ENCODE peak calls at places on chromosome 4, in five cellular contexts. One of them, this sample, is unnamed.

GRCh38 chr4:121199742-121200561 is 35.8 kb upstream of the TNIP3 start:
- DNase-seq in adrenal gland: no peak
- DNase-seq in mucosa of descending colon: no peak
- DNase-seq in fibroblast of lung: no peak
- DNase-seq in posterior cingulate gyrus: no peak
- DNase-seq in this sample: no peak

GRCh38 chr4:156615066-156615514 is 356.5 kb downstream of the PDGFC start:
- DNase-seq in fibroblast of lung: peak
- DNase-seq in posterior cingulate gyrus: no peak
- DNase-seq in adrenal gland: no peak
- DNase-seq in mucosa of descending colon: no peak
- DNase-seq in this sample: no peak

GRCh38 chr4:84530449-84530848 is 31.4 kb upstream of the NKX6-1 start:
- DNase-seq in adrenal gland: no peak
- DNase-seq in posterior cingulate gyrus: no peak
- DNase-seq in mucosa of descending colon: no peak
- DNase-seq in fibroblast of lung: peak
- DNase-seq in this sample: no peak

GRCh38 chr4:156547439-156547838 is 424.2 kb downstream of the PDGFC start:
- DNase-seq in adrenal gland: peak
- DNase-seq in posterior cingulate gyrus: no peak
- DNase-seq in fibroblast of lung: peak
- DNase-seq in mucosa of descending colon: no peak
- DNase-seq in this sample: no peak

GRCh38 chr4:37604464-37604863 is 81.7 kb downstream of the RELL1 start:
- DNase-seq in posterior cingulate gyrus: no peak
- DNase-seq in mucosa of descending colon: no peak
- DNase-seq in adrenal gland: no peak
- DNase-seq in fibroblast of lung: peak
- DNase-seq in this sample: no peak

GRCh38 chr4:186606593-186606992 is 51.2 kb upstream of the MTNR1A start:
- DNase-seq in adrenal gland: no peak
- DNase-seq in fibroblast of lung: peak
- DNase-seq in posterior cingulate gyrus: no peak
- DNase-seq in mucosa of descending colon: no peak
- DNase-seq in this sample: no peak

GRCh38 chr4:112083587-112084347 is 61.5 kb upstream of the FAM241A start:
- DNase-seq in adrenal gland: no peak
- DNase-seq in mucosa of descending colon: no peak
- DNase-seq in fibroblast of lung: peak
- DNase-seq in posterior cingulate gyrus: no peak
- DNase-seq in this sample: no peak

GRCh38 chr4:138861130-138861529 is 154.5 kb upstream of the NOCT start:
- DNase-seq in fibroblast of lung: peak
- DNase-seq in adrenal gland: no peak
- DNase-seq in mucosa of descending colon: no peak
- DNase-seq in posterior cingulate gyrus: no peak
- DNase-seq in this sample: no peak